ENCODE peak calls at places on chromosome 20, in four cellular contexts. U is cardiac muscle cell, W is fibroblast of villous mesenchyme, G is nephron progenitor cell. E is an unnamed sample.

GRCh38 chr20:50284811-50285375 is 94.3 kb downstream of the CEBPB start:
- DNase-seq in U (peak; percentile 39), G (peak; percentile 51), W (peak; percentile 56), E (no peak)

GRCh38 chr20:23773579-23773978 is 22.8 kb upstream of the CST1 start:
- DNase-seq in U (no peak), G (no peak), W (no peak), E (no peak)

GRCh38 chr20:8522191-8522590 is 390.1 kb downstream of the PLCB1 start:
- DNase-seq in W (no peak), G (no peak), U (no peak), E (no peak)

GRCh38 chr20:38283236-38283635 is 20.7 kb upstream of the BPI start:
- DNase-seq in U (no peak), G (no peak), W (no peak), E (no peak)

GRCh38 chr20:21513881-21514540 is at the start of gene NKX2-2:
- DNase-seq in U (no peak), G (no peak), W (no peak), E (no peak)

GRCh38 chr20:23161968-23162696 is 76.0 kb upstream of the CD93 start:
- DNase-seq in U (peak; percentile 34), W (peak; percentile 57), G (no peak), E (peak; percentile 83)

GRCh38 chr20:3168079-3168828 is 5.1 kb downstream of the LZTS3 start:
- DNase-seq in W (no peak), G (peak; percentile 39), U (peak; percentile 64), E (no peak)

GRCh38 chr20:51570755-51571469 is 28.4 kb upstream of the NFATC2 start:
- DNase-seq in U (peak; percentile 74), G (no peak), W (no peak), E (no peak)

GRCh38 chr20:57939499-57939898 is 229.7 kb upstream of the PMEPA1 start:
- DNase-seq in U (no peak), W (no peak), G (no peak), E (no peak)